ENCODE peak calls at places on chromosomes 6 and 20, in nine cellular contexts. One of them, this sample, is unnamed.
A peak's percentile ranks its signal among the peaks of the same experiment; 100 is the strongest.

GRCh38 chr6:150408842-150409241 is 40.0 kb downstream of the IYD start:
- DNase-seq in GM23338: no peak
- DNase-seq in SK-N-SH: no peak
- DNase-seq in HCT116: no peak
- DNase-seq in OCI-LY7: no peak
- DNase-seq in neural progenitor cell: no peak
- DNase-seq in MM.1S: no peak
- DNase-seq in hepatocyte: no peak
- DNase-seq in GM23248: no peak
- DNase-seq in this sample: no peak

GRCh38 chr6:133854633-133855598 is 34.0 kb upstream of the TCF21 start:
- DNase-seq in GM23248: peak; percentile 27
- DNase-seq in GM23338: peak; percentile 54
- DNase-seq in hepatocyte: peak; percentile 28
- DNase-seq in MM.1S: peak; percentile 47
- DNase-seq in OCI-LY7: no peak
- DNase-seq in neural progenitor cell: peak; percentile 66
- DNase-seq in HCT116: no peak
- DNase-seq in SK-N-SH: peak; percentile 24
- DNase-seq in this sample: no peak

GRCh38 chr20:57663681-57664451 is 43.6 kb upstream of the ZBP1 start:
- DNase-seq in GM23248: no peak
- DNase-seq in neural progenitor cell: no peak
- DNase-seq in MM.1S: no peak
- DNase-seq in HCT116: no peak
- DNase-seq in SK-N-SH: no peak
- DNase-seq in GM23338: no peak
- DNase-seq in OCI-LY7: no peak
- DNase-seq in hepatocyte: no peak
- DNase-seq in this sample: no peak

GRCh38 chr6:12196326-12196936 is 93.7 kb upstream of the EDN1 start:
- DNase-seq in HCT116: no peak
- DNase-seq in OCI-LY7: no peak
- DNase-seq in SK-N-SH: no peak
- DNase-seq in MM.1S: no peak
- DNase-seq in GM23338: no peak
- DNase-seq in neural progenitor cell: no peak
- DNase-seq in hepatocyte: no peak
- DNase-seq in GM23248: peak; percentile 29
- DNase-seq in this sample: peak; percentile 57

GRCh38 chr6:34531580-34532201 is 24.4 kb downstream of the SPDEF start:
- DNase-seq in MM.1S: no peak
- DNase-seq in SK-N-SH: no peak
- DNase-seq in GM23248: no peak
- DNase-seq in hepatocyte: no peak
- DNase-seq in GM23338: peak; percentile 93
- DNase-seq in HCT116: peak; percentile 19
- DNase-seq in OCI-LY7: peak; percentile 49
- DNase-seq in neural progenitor cell: peak; percentile 59
- DNase-seq in this sample: no peak

GRCh38 chr6:34580707-34581560 is 24.8 kb upstream of the SPDEF start:
- DNase-seq in GM23248: no peak
- DNase-seq in OCI-LY7: no peak
- DNase-seq in GM23338: no peak
- DNase-seq in neural progenitor cell: no peak
- DNase-seq in MM.1S: no peak
- DNase-seq in hepatocyte: no peak
- DNase-seq in HCT116: no peak
- DNase-seq in SK-N-SH: peak; percentile 64
- DNase-seq in this sample: no peak

GRCh38 chr6:155850408-155850841 is 394.8 kb upstream of the NOX3 start:
- DNase-seq in GM23338: no peak
- DNase-seq in OCI-LY7: no peak
- DNase-seq in HCT116: peak; percentile 74
- DNase-seq in hepatocyte: no peak
- DNase-seq in GM23248: peak; percentile 16
- DNase-seq in neural progenitor cell: no peak
- DNase-seq in SK-N-SH: no peak
- DNase-seq in MM.1S: no peak
- DNase-seq in this sample: peak; percentile 78

GRCh38 chr20:41137412-41138216 is at the start of gene PLCG1:
- DNase-seq in HCT116: no peak
- DNase-seq in GM23338: peak; percentile 91
- DNase-seq in neural progenitor cell: peak; percentile 93
- DNase-seq in MM.1S: peak; percentile 77
- DNase-seq in OCI-LY7: peak; percentile 85
- DNase-seq in GM23248: peak; percentile 87
- DNase-seq in SK-N-SH: peak; percentile 98
- DNase-seq in hepatocyte: peak; percentile 93
- DNase-seq in this sample: peak; percentile 77

GRCh38 chr6:57173886-57174510 is 1.9 kb downstream of the BAG2 start:
- DNase-seq in SK-N-SH: peak; percentile 10
- DNase-seq in neural progenitor cell: peak; percentile 47
- DNase-seq in OCI-LY7: no peak
- DNase-seq in HCT116: peak; percentile 36
- DNase-seq in MM.1S: no peak
- DNase-seq in GM23248: peak; percentile 84
- DNase-seq in hepatocyte: peak; percentile 35
- DNase-seq in GM23338: peak; percentile 60
- DNase-seq in this sample: peak; percentile 77

GRCh38 chr20:43914286-43914685 is 366 bp upstream of the TOX2 start:
- DNase-seq in MM.1S: no peak
- DNase-seq in OCI-LY7: no peak
- DNase-seq in GM23338: no peak
- DNase-seq in HCT116: no peak
- DNase-seq in hepatocyte: no peak
- DNase-seq in SK-N-SH: no peak
- DNase-seq in GM23248: peak; percentile 27
- DNase-seq in neural progenitor cell: no peak
- DNase-seq in this sample: no peak

GRCh38 chr6:17908831-17909230 is 78.6 kb downstream of the KIF13A start:
- DNase-seq in GM23248: no peak
- DNase-seq in SK-N-SH: no peak
- DNase-seq in OCI-LY7: no peak
- DNase-seq in HCT116: no peak
- DNase-seq in MM.1S: no peak
- DNase-seq in GM23338: no peak
- DNase-seq in neural progenitor cell: no peak
- DNase-seq in hepatocyte: no peak
- DNase-seq in this sample: no peak

GRCh38 chr6:31560697-31561058 is 11.4 kb upstream of the LTA start:
- DNase-seq in OCI-LY7: no peak
- DNase-seq in GM23338: no peak
- DNase-seq in neural progenitor cell: no peak
- DNase-seq in MM.1S: no peak
- DNase-seq in HCT116: no peak
- DNase-seq in hepatocyte: no peak
- DNase-seq in GM23248: no peak
- DNase-seq in SK-N-SH: no peak
- DNase-seq in this sample: no peak

GRCh38 chr6:31558318-31558625 is 10.9 kb downstream of the NFKBIL1 start:
- DNase-seq in GM23248: no peak
- DNase-seq in SK-N-SH: no peak
- DNase-seq in MM.1S: no peak
- DNase-seq in neural progenitor cell: no peak
- DNase-seq in OCI-LY7: no peak
- DNase-seq in GM23338: no peak
- DNase-seq in hepatocyte: no peak
- DNase-seq in HCT116: no peak
- DNase-seq in this sample: no peak

GRCh38 chr6:31559606-31559957 is 12.2 kb downstream of the NFKBIL1 start:
- DNase-seq in GM23248: no peak
- DNase-seq in MM.1S: no peak
- DNase-seq in OCI-LY7: no peak
- DNase-seq in SK-N-SH: no peak
- DNase-seq in HCT116: no peak
- DNase-seq in neural progenitor cell: no peak
- DNase-seq in GM23338: no peak
- DNase-seq in hepatocyte: no peak
- DNase-seq in this sample: no peak

GRCh38 chr6:31558631-31559500 is 11.5 kb downstream of the NFKBIL1 start:
- DNase-seq in HCT116: no peak
- DNase-seq in GM23248: peak; percentile 44
- DNase-seq in SK-N-SH: no peak
- DNase-seq in neural progenitor cell: no peak
- DNase-seq in OCI-LY7: peak; percentile 75
- DNase-seq in hepatocyte: no peak
- DNase-seq in GM23338: no peak
- DNase-seq in MM.1S: no peak
- DNase-seq in this sample: no peak

DNA sequence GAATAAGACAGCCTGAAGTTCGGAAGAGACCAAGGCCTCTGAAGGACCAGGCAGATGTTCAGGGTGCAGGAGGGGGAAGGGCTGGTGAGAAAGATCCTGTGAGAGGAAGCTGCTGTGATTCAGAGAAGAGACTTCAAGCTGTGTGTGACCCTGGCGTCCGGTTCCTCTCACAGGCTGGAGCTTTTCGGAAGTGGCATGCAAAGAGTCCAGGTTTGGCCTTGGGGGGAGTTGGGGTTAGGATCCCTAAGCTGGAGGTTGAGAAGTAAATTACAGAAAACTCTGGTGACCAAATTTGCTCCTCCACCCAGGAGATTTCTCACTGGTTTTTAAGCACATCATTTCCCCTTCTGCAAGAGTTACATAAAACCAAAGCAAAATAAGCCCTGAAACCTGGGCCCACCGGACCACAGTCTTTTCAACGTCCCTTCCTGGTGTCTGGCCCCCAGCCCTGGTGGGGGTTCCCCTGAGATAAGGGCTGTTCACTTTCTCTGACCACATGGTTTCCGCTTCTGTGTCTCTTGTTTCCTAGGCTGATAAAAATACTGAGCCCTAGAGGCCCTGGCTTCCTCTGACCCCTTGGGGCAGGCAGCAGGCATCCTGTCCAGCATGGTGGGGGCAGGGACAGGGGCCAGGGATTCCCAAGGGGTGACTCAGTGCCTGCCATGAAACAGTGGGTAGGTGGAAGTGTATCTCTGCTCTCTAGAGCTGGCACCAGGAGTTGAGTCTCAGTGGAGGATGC is 12.0 kb upstream of the LTA start:
- DNase-seq in hepatocyte: peak; percentile 51
- DNase-seq in neural progenitor cell: no peak
- DNase-seq in SK-N-SH: no peak
- DNase-seq in HCT116: no peak
- DNase-seq in OCI-LY7: peak; percentile 90
- DNase-seq in GM23338: peak; percentile 15
- DNase-seq in GM23248: peak; percentile 75
- DNase-seq in MM.1S: peak; percentile 74
- DNase-seq in this sample: peak; percentile 65
- TF ChIP-seq EZH2phosphoT487 in hepatocyte: no peak
- TF ChIP-seq EZH2phosphoT487 in neural progenitor cell: no peak
- TF ChIP-seq EZH2phosphoT487 in SK-N-SH: no peak
- TF ChIP-seq EZH2phosphoT487 in HCT116: no peak
- TF ChIP-seq EZH2phosphoT487 in OCI-LY7: no peak
- TF ChIP-seq EZH2phosphoT487 in GM23338: no peak
- TF ChIP-seq EZH2phosphoT487 in GM23248: no peak
- TF ChIP-seq EZH2phosphoT487 in MM.1S: no peak
- TF ChIP-seq EZH2phosphoT487 in this sample: no peak

GRCh38 chr6:170305772-170306323 is 710 bp upstream of the FAM120B start:
- DNase-seq in SK-N-SH: no peak
- DNase-seq in hepatocyte: no peak
- DNase-seq in OCI-LY7: no peak
- DNase-seq in HCT116: no peak
- DNase-seq in GM23248: no peak
- DNase-seq in MM.1S: no peak
- DNase-seq in neural progenitor cell: no peak
- DNase-seq in GM23338: no peak
- DNase-seq in this sample: no peak
- H3K4me2 ChIP-seq in SK-N-SH: peak overlapping the region; percentile 93
- H3K4me2 ChIP-seq in hepatocyte: peak overlapping the region; percentile 94
- H3K4me2 ChIP-seq in OCI-LY7: peak overlapping the region; percentile 99
- H3K4me2 ChIP-seq in HCT116: peak overlapping the region; percentile 81
- H3K4me2 ChIP-seq in GM23248: peak overlapping the region; percentile 76
- H3K4me2 ChIP-seq in MM.1S: peak overlapping the region; percentile 81
- H3K4me2 ChIP-seq in neural progenitor cell: peak overlapping the region; percentile 80
- H3K4me2 ChIP-seq in GM23338: peak overlapping the region; percentile 93
- H3K4me2 ChIP-seq in this sample: peak overlapping the region; percentile 94

GRCh38 chr6:161056451-161056850 is 64.9 kb downstream of the MAP3K4 start:
- DNase-seq in HCT116: no peak
- DNase-seq in OCI-LY7: no peak
- DNase-seq in SK-N-SH: no peak
- DNase-seq in hepatocyte: no peak
- DNase-seq in GM23338: no peak
- DNase-seq in MM.1S: no peak
- DNase-seq in neural progenitor cell: no peak
- DNase-seq in GM23248: no peak
- DNase-seq in this sample: no peak

GRCh38 chr6:161061576-161061975 is 70.0 kb downstream of the MAP3K4 start:
- DNase-seq in SK-N-SH: no peak
- DNase-seq in GM23338: no peak
- DNase-seq in hepatocyte: no peak
- DNase-seq in MM.1S: no peak
- DNase-seq in OCI-LY7: no peak
- DNase-seq in GM23248: no peak
- DNase-seq in neural progenitor cell: no peak
- DNase-seq in HCT116: no peak
- DNase-seq in this sample: no peak

GRCh38 chr6:161054876-161055275 is 63.3 kb downstream of the MAP3K4 start:
- DNase-seq in GM23338: no peak
- DNase-seq in SK-N-SH: no peak
- DNase-seq in neural progenitor cell: no peak
- DNase-seq in GM23248: no peak
- DNase-seq in hepatocyte: no peak
- DNase-seq in HCT116: no peak
- DNase-seq in OCI-LY7: no peak
- DNase-seq in MM.1S: no peak
- DNase-seq in this sample: peak; percentile 37

GRCh38 chr6:161057103-161058091 is 65.8 kb downstream of the MAP3K4 start:
- DNase-seq in SK-N-SH: no peak
- DNase-seq in OCI-LY7: no peak
- DNase-seq in neural progenitor cell: no peak
- DNase-seq in MM.1S: no peak
- DNase-seq in hepatocyte: no peak
- DNase-seq in GM23338: no peak
- DNase-seq in GM23248: no peak
- DNase-seq in HCT116: no peak
- DNase-seq in this sample: no peak

DNA sequence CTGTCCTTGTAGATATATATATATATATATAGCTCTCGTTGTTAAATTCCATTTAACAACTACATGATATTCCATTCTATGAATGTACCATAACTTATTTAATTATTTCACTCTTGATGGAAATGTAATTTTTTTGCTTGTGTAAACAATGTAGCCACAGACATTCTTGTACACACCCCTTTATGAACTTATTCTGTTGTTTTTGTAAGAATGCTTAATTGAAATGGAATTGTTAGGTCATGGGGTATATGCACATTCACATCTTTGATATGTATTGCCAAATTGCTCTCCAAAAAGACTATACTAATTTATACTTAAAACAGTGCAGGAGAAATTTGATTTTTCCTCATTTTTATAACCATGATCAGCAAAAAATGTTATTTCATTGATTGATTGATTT is 67.2 kb downstream of the MAP3K4 start:
- DNase-seq in hepatocyte: no peak
- DNase-seq in GM23338: no peak
- DNase-seq in SK-N-SH: no peak
- DNase-seq in GM23248: peak; percentile 15
- DNase-seq in neural progenitor cell: no peak
- DNase-seq in OCI-LY7: no peak
- DNase-seq in MM.1S: no peak
- DNase-seq in HCT116: no peak
- DNase-seq in this sample: no peak
- TF ChIP-seq EZH2phosphoT487 in hepatocyte: no peak
- TF ChIP-seq EZH2phosphoT487 in GM23338: no peak
- TF ChIP-seq EZH2phosphoT487 in SK-N-SH: no peak
- TF ChIP-seq EZH2phosphoT487 in GM23248: no peak
- TF ChIP-seq EZH2phosphoT487 in neural progenitor cell: no peak
- TF ChIP-seq EZH2phosphoT487 in OCI-LY7: no peak
- TF ChIP-seq EZH2phosphoT487 in MM.1S: no peak
- TF ChIP-seq EZH2phosphoT487 in HCT116: no peak
- TF ChIP-seq EZH2phosphoT487 in this sample: no peak

GRCh38 chr6:20564269-20564668 is 30.0 kb downstream of the CDKAL1 start:
- DNase-seq in hepatocyte: no peak
- DNase-seq in MM.1S: peak; percentile 26
- DNase-seq in HCT116: peak; percentile 19
- DNase-seq in SK-N-SH: no peak
- DNase-seq in neural progenitor cell: peak; percentile 15
- DNase-seq in OCI-LY7: peak; percentile 38
- DNase-seq in GM23338: no peak
- DNase-seq in GM23248: peak; percentile 33
- DNase-seq in this sample: peak; percentile 67
- H3K4me2 ChIP-seq in hepatocyte: no peak overlapping the region
- H3K4me2 ChIP-seq in MM.1S: no peak overlapping the region
- H3K4me2 ChIP-seq in HCT116: no peak overlapping the region
- H3K4me2 ChIP-seq in SK-N-SH: peak overlapping the region; percentile 14
- H3K4me2 ChIP-seq in neural progenitor cell: no peak overlapping the region
- H3K4me2 ChIP-seq in OCI-LY7: peak overlapping the region; percentile 78
- H3K4me2 ChIP-seq in GM23338: no peak overlapping the region
- H3K4me2 ChIP-seq in GM23248: no peak overlapping the region
- H3K4me2 ChIP-seq in this sample: no peak overlapping the region

This sample was measured in PC-3.